ENCODE peak calls at places on chromosomes 16 and 17, in five cellular contexts. One of them, this sample, is unnamed.

GRCh38 chr17:16915752-16916556 is 56.0 kb downstream of the TNFRSF13B start:
- DNase-seq in fibroblast of lung: peak; percentile 5
- DNase-seq in CD8-positive, alpha-beta T cell: no peak
- DNase-seq in OCI-LY7: peak; percentile 81
- DNase-seq in neuronal stem cell: no peak
- DNase-seq in this sample: peak; percentile 14

GRCh38 chr17:67554634-67555033 is 163.1 kb upstream of the NOL11 start:
- DNase-seq in fibroblast of lung: no peak
- DNase-seq in CD8-positive, alpha-beta T cell: no peak
- DNase-seq in OCI-LY7: no peak
- DNase-seq in neuronal stem cell: no peak
- DNase-seq in this sample: no peak

GRCh38 chr16:4111748-4112696 is 4.2 kb downstream of the ADCY9 start:
- DNase-seq in fibroblast of lung: no peak
- DNase-seq in CD8-positive, alpha-beta T cell: no peak
- DNase-seq in OCI-LY7: no peak
- DNase-seq in neuronal stem cell: no peak
- DNase-seq in this sample: peak; percentile 64

GRCh38 chr17:37107406-37108083 is 158.8 kb downstream of the AATF start:
- DNase-seq in fibroblast of lung: peak; percentile 18
- DNase-seq in CD8-positive, alpha-beta T cell: no peak
- DNase-seq in OCI-LY7: no peak
- DNase-seq in neuronal stem cell: no peak
- DNase-seq in this sample: peak; percentile 19

GRCh38 chr16:55503726-55504553 is 4.9 kb upstream of the LPCAT2 start:
- DNase-seq in fibroblast of lung: no peak
- DNase-seq in CD8-positive, alpha-beta T cell: no peak
- DNase-seq in OCI-LY7: no peak
- DNase-seq in neuronal stem cell: no peak
- DNase-seq in this sample: no peak

GRCh38 chr16:85759631-85760419 is 8.9 kb upstream of the C16orf74 start:
- DNase-seq in fibroblast of lung: no peak
- DNase-seq in CD8-positive, alpha-beta T cell: no peak
- DNase-seq in OCI-LY7: peak; percentile 75
- DNase-seq in neuronal stem cell: no peak
- DNase-seq in this sample: no peak

GRCh38 chr17:67365762-67366192 is 600 bp downstream of the PSMD12 start:
- DNase-seq in fibroblast of lung: peak; percentile 71
- DNase-seq in CD8-positive, alpha-beta T cell: no peak
- DNase-seq in OCI-LY7: peak; percentile 41
- DNase-seq in neuronal stem cell: no peak
- DNase-seq in this sample: peak; percentile 79

GRCh38 chr16:85524630-85525463 is 88.3 kb upstream of the GSE1 start:
- DNase-seq in fibroblast of lung: peak; percentile 62
- DNase-seq in CD8-positive, alpha-beta T cell: no peak
- DNase-seq in OCI-LY7: peak; percentile 48
- DNase-seq in neuronal stem cell: no peak
- DNase-seq in this sample: peak; percentile 48

GRCh38 chr17:65173284-65173793 is 36.2 kb downstream of the RGS9 start:
- DNase-seq in fibroblast of lung: peak; percentile 49
- DNase-seq in CD8-positive, alpha-beta T cell: peak; percentile 44
- DNase-seq in OCI-LY7: peak; percentile 68
- DNase-seq in neuronal stem cell: no peak
- DNase-seq in this sample: no peak

GRCh38 chr16:27332105-27332504 is 18.3 kb downstream of the IL4R start:
- DNase-seq in fibroblast of lung: no peak
- DNase-seq in CD8-positive, alpha-beta T cell: no peak
- DNase-seq in OCI-LY7: no peak
- DNase-seq in neuronal stem cell: no peak
- DNase-seq in this sample: no peak

GRCh38 chr17:57594767-57595166 is 150.3 kb downstream of the CCDC182 start:
- DNase-seq in fibroblast of lung: no peak
- DNase-seq in CD8-positive, alpha-beta T cell: no peak
- DNase-seq in OCI-LY7: no peak
- DNase-seq in neuronal stem cell: no peak
- DNase-seq in this sample: no peak

GRCh38 chr17:8821446-8822105 is 22.4 kb upstream of the MFSD6L start:
- DNase-seq in fibroblast of lung: no peak
- DNase-seq in CD8-positive, alpha-beta T cell: no peak
- DNase-seq in OCI-LY7: no peak
- DNase-seq in neuronal stem cell: no peak
- DNase-seq in this sample: no peak

GRCh38 chr16:80601182-80601581 is 60.4 kb downstream of the DYNLRB2 start:
- DNase-seq in fibroblast of lung: no peak
- DNase-seq in CD8-positive, alpha-beta T cell: no peak
- DNase-seq in OCI-LY7: no peak
- DNase-seq in neuronal stem cell: no peak
- DNase-seq in this sample: no peak

GRCh38 chr16:49510676-49511305 is 137.2 kb downstream of the C16orf78 start:
- DNase-seq in fibroblast of lung: no peak
- DNase-seq in CD8-positive, alpha-beta T cell: no peak
- DNase-seq in OCI-LY7: no peak
- DNase-seq in neuronal stem cell: no peak
- DNase-seq in this sample: no peak

GRCh38 chr16:5024632-5025031 is 9.1 kb downstream of the NAGPA start:
- DNase-seq in fibroblast of lung: peak; percentile 16
- DNase-seq in CD8-positive, alpha-beta T cell: no peak
- DNase-seq in OCI-LY7: peak; percentile 53
- DNase-seq in neuronal stem cell: no peak
- DNase-seq in this sample: peak; percentile 12

GRCh38 chr17:5592382-5592781 is 8.1 kb upstream of the NLRP1 start:
- DNase-seq in fibroblast of lung: peak; percentile 63
- DNase-seq in CD8-positive, alpha-beta T cell: no peak
- DNase-seq in OCI-LY7: peak; percentile 62
- DNase-seq in neuronal stem cell: peak; percentile 50
- DNase-seq in this sample: peak; percentile 82

GRCh38 chr16:49684731-49685130 is 171.2 kb downstream of the ZNF423 start:
- DNase-seq in fibroblast of lung: no peak
- DNase-seq in CD8-positive, alpha-beta T cell: no peak
- DNase-seq in OCI-LY7: no peak
- DNase-seq in neuronal stem cell: no peak
- DNase-seq in this sample: no peak

GRCh38 chr17:5825717-5826330 is 241.5 kb upstream of the NLRP1 start:
- DNase-seq in fibroblast of lung: peak; percentile 75
- DNase-seq in CD8-positive, alpha-beta T cell: no peak
- DNase-seq in OCI-LY7: no peak
- DNase-seq in neuronal stem cell: no peak
- DNase-seq in this sample: no peak

GRCh38 chr17:39953471-39953888 is 9.3 kb upstream of the GSDMA start:
- DNase-seq in fibroblast of lung: no peak
- DNase-seq in CD8-positive, alpha-beta T cell: no peak
- DNase-seq in OCI-LY7: no peak
- DNase-seq in neuronal stem cell: no peak
- DNase-seq in this sample: no peak
- H3K4me1 ChIP-seq in fibroblast of lung: peaks cover 4% of the 10 kb centered on the region
- H3K4me1 ChIP-seq in CD8-positive, alpha-beta T cell: peaks cover 20% of the 10 kb centered on the region
- H3K4me1 ChIP-seq in OCI-LY7: peaks cover 19% of the 10 kb centered on the region
- H3K4me1 ChIP-seq in neuronal stem cell: peaks cover 10% of the 10 kb centered on the region
- H3K4me1 ChIP-seq in this sample: peaks cover 15% of the 10 kb centered on the region

GRCh38 chr17:50431219-50431618 is 5.2 kb downstream of the ACSF2 start:
- DNase-seq in fibroblast of lung: no peak
- DNase-seq in CD8-positive, alpha-beta T cell: no peak
- DNase-seq in OCI-LY7: no peak
- DNase-seq in neuronal stem cell: no peak
- DNase-seq in this sample: no peak

GRCh38 chr17:50428831-50429424 is 2.9 kb downstream of the ACSF2 start:
- DNase-seq in fibroblast of lung: no peak
- DNase-seq in CD8-positive, alpha-beta T cell: no peak
- DNase-seq in OCI-LY7: no peak
- DNase-seq in neuronal stem cell: no peak
- DNase-seq in this sample: no peak

GRCh38 chr17:50430731-50431130 is 4.7 kb downstream of the ACSF2 start:
- DNase-seq in fibroblast of lung: no peak
- DNase-seq in CD8-positive, alpha-beta T cell: no peak
- DNase-seq in OCI-LY7: no peak
- DNase-seq in neuronal stem cell: no peak
- DNase-seq in this sample: no peak

GRCh38 chr17:50432125-50432762 is 6.2 kb downstream of the ACSF2 start:
- DNase-seq in fibroblast of lung: no peak
- DNase-seq in CD8-positive, alpha-beta T cell: no peak
- DNase-seq in OCI-LY7: no peak
- DNase-seq in neuronal stem cell: no peak
- DNase-seq in this sample: no peak

DNA sequence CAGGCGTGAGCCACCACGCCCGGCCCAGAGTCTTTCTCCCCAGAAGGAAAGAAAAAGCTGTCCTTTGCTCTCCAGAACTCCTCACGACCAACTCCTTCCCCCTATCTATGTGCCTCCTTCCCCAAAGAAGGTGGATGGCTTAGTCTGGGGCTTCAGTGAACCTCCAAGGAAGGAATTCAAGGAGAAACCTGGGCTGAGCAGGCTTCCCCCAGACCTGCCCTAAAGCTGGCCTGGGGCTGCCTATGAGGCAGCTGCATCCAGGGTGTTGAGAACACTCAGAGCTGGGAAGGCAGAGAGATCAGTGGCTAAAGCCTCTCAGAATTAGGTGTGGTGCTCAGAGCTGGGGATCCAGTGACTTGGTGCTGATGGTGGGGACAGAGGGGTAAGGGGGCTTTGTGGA is 3.8 kb downstream of the ACSF2 start:
- DNase-seq in fibroblast of lung: no peak
- DNase-seq in CD8-positive, alpha-beta T cell: no peak
- DNase-seq in OCI-LY7: no peak
- DNase-seq in neuronal stem cell: no peak
- DNase-seq in this sample: no peak
- H3K4me1 ChIP-seq in fibroblast of lung: peaks cover 8% of the 10 kb centered on the region
- H3K4me1 ChIP-seq in CD8-positive, alpha-beta T cell: peaks cover 21% of the 10 kb centered on the region
- H3K4me1 ChIP-seq in OCI-LY7: peaks cover 27% of the 10 kb centered on the region
- H3K4me1 ChIP-seq in neuronal stem cell: peaks cover 10% of the 10 kb centered on the region
- H3K4me1 ChIP-seq in this sample: peaks cover 38% of the 10 kb centered on the region

GRCh38 chr16:87156195-87156594 is 161.0 kb downstream of the C16orf95 start:
- DNase-seq in fibroblast of lung: no peak
- DNase-seq in CD8-positive, alpha-beta T cell: no peak
- DNase-seq in OCI-LY7: no peak
- DNase-seq in neuronal stem cell: no peak
- DNase-seq in this sample: no peak

GRCh38 chr16:87149051-87149450 is 168.1 kb downstream of the C16orf95 start:
- DNase-seq in fibroblast of lung: no peak
- DNase-seq in CD8-positive, alpha-beta T cell: no peak
- DNase-seq in OCI-LY7: no peak
- DNase-seq in neuronal stem cell: no peak
- DNase-seq in this sample: peak; percentile 52

GRCh38 chr16:87152221-87152755 is 164.9 kb downstream of the C16orf95 start:
- DNase-seq in fibroblast of lung: no peak
- DNase-seq in CD8-positive, alpha-beta T cell: no peak
- DNase-seq in OCI-LY7: no peak
- DNase-seq in neuronal stem cell: no peak
- DNase-seq in this sample: no peak

GRCh38 chr16:87150359-87151280 is 166.6 kb downstream of the C16orf95 start:
- DNase-seq in fibroblast of lung: peak; percentile 17
- DNase-seq in CD8-positive, alpha-beta T cell: no peak
- DNase-seq in OCI-LY7: no peak
- DNase-seq in neuronal stem cell: no peak
- DNase-seq in this sample: peak; percentile 67

GRCh38 chr16:87153326-87153725 is 163.9 kb downstream of the C16orf95 start:
- DNase-seq in fibroblast of lung: no peak
- DNase-seq in CD8-positive, alpha-beta T cell: no peak
- DNase-seq in OCI-LY7: no peak
- DNase-seq in neuronal stem cell: no peak
- DNase-seq in this sample: no peak
- H3K4me1 ChIP-seq in fibroblast of lung: no peaks in the 10 kb centered on the region
- H3K4me1 ChIP-seq in CD8-positive, alpha-beta T cell: no peaks in the 10 kb centered on the region
- H3K4me1 ChIP-seq in OCI-LY7: no peaks in the 10 kb centered on the region
- H3K4me1 ChIP-seq in neuronal stem cell: no peaks in the 10 kb centered on the region
- H3K4me1 ChIP-seq in this sample: peaks cover 5% of the 10 kb centered on the region

GRCh38 chr16:83494459-83494858 is 313.3 kb upstream of the HSBP1 start:
- DNase-seq in fibroblast of lung: no peak
- DNase-seq in CD8-positive, alpha-beta T cell: no peak
- DNase-seq in OCI-LY7: no peak
- DNase-seq in neuronal stem cell: no peak
- DNase-seq in this sample: peak; percentile 50
- H3K4me1 ChIP-seq in fibroblast of lung: no peaks in the 10 kb centered on the region
- H3K4me1 ChIP-seq in CD8-positive, alpha-beta T cell: no peaks in the 10 kb centered on the region
- H3K4me1 ChIP-seq in OCI-LY7: no peaks in the 10 kb centered on the region
- H3K4me1 ChIP-seq in neuronal stem cell: no peaks in the 10 kb centered on the region
- H3K4me1 ChIP-seq in this sample: no peaks in the 10 kb centered on the region

DNA sequence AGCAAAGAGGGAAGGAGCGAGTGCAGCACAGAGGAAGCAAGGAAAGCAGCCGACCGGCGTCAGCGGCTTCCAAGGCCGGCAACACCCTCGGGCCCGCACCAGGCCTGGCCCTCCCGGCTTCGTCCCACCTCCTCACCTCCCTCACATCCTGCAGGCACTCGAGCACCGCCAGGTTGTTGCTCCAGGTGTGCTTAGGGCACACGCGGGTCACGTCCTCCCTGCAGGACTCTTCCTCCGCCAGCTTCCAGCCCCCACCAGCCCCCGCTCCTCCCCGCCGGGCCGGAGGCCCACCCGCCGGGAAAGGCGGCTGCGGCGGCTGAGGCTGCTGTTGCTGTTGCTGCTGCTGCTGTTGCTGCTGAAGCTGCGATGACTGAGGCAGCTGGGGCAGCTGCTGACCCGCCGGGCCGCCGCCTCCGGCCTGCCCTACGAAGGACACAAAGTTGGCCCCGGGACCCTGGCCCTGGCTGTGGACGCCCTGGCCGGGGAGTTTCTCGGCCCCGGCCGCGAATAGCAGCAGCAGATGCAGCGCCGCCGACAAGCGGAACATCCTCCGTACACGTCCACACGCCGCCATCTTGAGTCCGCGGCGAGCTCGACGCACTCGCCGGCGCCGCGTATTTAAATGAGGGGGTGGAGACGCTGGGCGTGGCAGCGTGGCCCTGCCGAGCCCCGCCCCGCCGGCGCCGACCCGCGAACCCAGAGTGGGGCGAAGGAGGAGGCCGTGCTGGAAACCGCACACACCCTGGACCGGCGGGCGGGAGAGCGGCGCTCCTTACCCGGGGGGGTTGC is at the start of gene GLG1:
- DNase-seq in fibroblast of lung: peak; percentile 91
- DNase-seq in CD8-positive, alpha-beta T cell: peak; percentile 80
- DNase-seq in OCI-LY7: peak; percentile 95
- DNase-seq in neuronal stem cell: peak; percentile 88
- DNase-seq in this sample: peak; percentile 98
- H3K4me1 ChIP-seq in fibroblast of lung: peaks cover 6% of the 10 kb centered on the region
- H3K4me1 ChIP-seq in CD8-positive, alpha-beta T cell: peaks cover 65% of the 10 kb centered on the region
- H3K4me1 ChIP-seq in OCI-LY7: peaks cover 29% of the 10 kb centered on the region
- H3K4me1 ChIP-seq in neuronal stem cell: peaks cover 9% of the 10 kb centered on the region
- H3K4me1 ChIP-seq in this sample: peaks cover 38% of the 10 kb centered on the region

DNA sequence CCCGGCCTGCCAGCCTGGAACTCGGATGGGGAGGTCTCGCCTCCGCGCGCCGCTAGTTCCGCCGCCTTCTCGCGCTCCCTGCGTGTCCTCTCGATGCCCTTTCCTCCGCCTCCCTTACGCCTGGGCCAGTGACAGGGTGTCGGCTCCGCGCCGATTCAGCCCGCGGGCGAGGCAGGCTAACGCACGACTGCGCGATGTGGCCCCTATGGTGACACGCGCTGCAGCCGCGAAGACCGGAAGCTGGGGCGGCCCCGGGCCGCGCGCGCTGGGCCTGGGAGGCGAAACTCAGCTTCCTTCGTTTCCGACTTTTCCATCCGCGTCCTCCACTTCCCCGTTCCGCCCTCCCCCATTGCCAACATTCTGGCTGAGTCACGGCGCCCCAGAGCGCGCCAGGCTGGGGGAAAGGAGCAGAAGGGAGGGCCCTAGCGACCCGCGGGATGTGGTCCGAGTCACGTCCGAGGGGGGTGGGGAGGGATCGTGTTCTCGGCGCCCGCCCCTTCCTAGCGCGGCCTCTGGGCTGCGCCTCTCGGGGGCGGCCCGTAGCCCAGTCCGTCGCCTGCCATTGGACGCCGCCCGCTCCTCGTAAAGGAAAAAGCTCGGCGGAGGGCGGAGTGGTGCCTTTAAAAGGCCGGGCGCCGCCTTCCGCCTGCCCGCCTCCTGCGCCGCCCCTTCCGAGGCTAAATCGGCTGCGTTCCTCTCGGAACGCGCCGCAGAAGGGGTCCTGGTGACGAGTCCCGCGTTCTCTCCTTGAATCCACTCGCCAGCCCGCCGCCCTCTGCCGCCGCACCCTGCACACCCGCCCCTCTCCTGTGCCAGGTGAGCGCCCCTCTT is at the start of gene ALDOA:
- DNase-seq in fibroblast of lung: peak; percentile 98
- DNase-seq in CD8-positive, alpha-beta T cell: peak; percentile 82
- DNase-seq in OCI-LY7: peak; percentile 98
- DNase-seq in neuronal stem cell: peak; percentile 95
- DNase-seq in this sample: peak; percentile 99
- H3K4me1 ChIP-seq in fibroblast of lung: peaks cover 37% of the 10 kb centered on the region
- H3K4me1 ChIP-seq in CD8-positive, alpha-beta T cell: peaks cover 48% of the 10 kb centered on the region
- H3K4me1 ChIP-seq in OCI-LY7: peaks cover 39% of the 10 kb centered on the region
- H3K4me1 ChIP-seq in neuronal stem cell: peaks cover 26% of the 10 kb centered on the region
- H3K4me1 ChIP-seq in this sample: peaks cover 55% of the 10 kb centered on the region